ENCODE peak calls at places on chromosomes 4 and X, in six cellular contexts. N, U, B, Y, P and E are unnamed samples.

GRCh38 chr4:71275570-71275969 is 63.2 kb upstream of the SLC4A4 start:
- DNase-seq in N (no peak), B (no peak), U (no peak), Y (no peak), P (no peak), E (no peak)

GRCh38 chr4:142009751-142010150 is 373.4 kb downstream of the IL15 start:
- DNase-seq in B (no peak), U (no peak), N (no peak), P (no peak), Y (no peak), E (no peak)

GRCh38 chrX:21749924-21750323 is 8.0 kb downstream of the SMPX start:
- DNase-seq in Y (no peak), B (no peak), U (no peak), P (no peak), N (no peak), E (no peak)

GRCh38 chr4:104743141-104743748 is 248.6 kb upstream of the CXXC4 start:
- DNase-seq in P (no peak), B (no peak), Y (no peak), U (no peak), N (no peak), E (no peak)

GRCh38 chrX:153297376-153297775 is 24.2 kb downstream of the PNMA6F start:
- DNase-seq in U (no peak), P (no peak), B (no peak), N (no peak), Y (no peak), E (no peak)

GRCh38 chr4:158865520-158866177 is 96.8 kb downstream of the FNIP2 start:
- DNase-seq in B (no peak), U (no peak), Y (no peak), P (no peak), N (no peak), E (no peak)

GRCh38 chrX:108131471-108131870 is 39.9 kb downstream of the ATG4A start:
- DNase-seq in Y (peak; percentile 49), B (no peak), U (no peak), P (no peak), N (no peak), E (no peak)

GRCh38 chr4:111717916-111718315 is 427.3 kb upstream of the FAM241A start:
- DNase-seq in B (no peak), P (no peak), N (no peak), Y (no peak), U (no peak), E (no peak)

GRCh38 chrX:151771726-151772125 is 37.2 kb downstream of the CNGA2 start:
- DNase-seq in B (no peak), Y (no peak), U (no peak), P (no peak), N (no peak), E (no peak)

GRCh38 chrX:66632473-66632872 is 6.4 kb downstream of the EDA2R start:
- DNase-seq in N (no peak), B (no peak), U (no peak), P (no peak), Y (no peak), E (no peak)

GRCh38 chrX:10165580-10166247 is 8.9 kb downstream of the CLCN4 start:
- DNase-seq in B (no peak), P (no peak), Y (no peak), N (no peak), U (no peak), E (no peak)

GRCh38 chrX:22889824-22890223 is 109.9 kb upstream of the DDX53 start:
- DNase-seq in B (no peak), P (no peak), N (no peak), Y (no peak), U (no peak), E (no peak)

GRCh38 chrX:24515447-24515846 is 50.4 kb downstream of the PDK3 start:
- DNase-seq in U (no peak), N (no peak), B (no peak), Y (peak; percentile 37), P (no peak), E (peak; percentile 20)

GRCh38 chr4:2583517-2583916 is 47.1 kb downstream of the FAM193A start:
- DNase-seq in P (no peak), N (no peak), B (no peak), Y (peak; percentile 21), U (no peak), E (no peak)

GRCh38 chrX:72554448-72555140 is 18.0 kb downstream of the HDAC8 start:
- DNase-seq in N (no peak), B (peak; percentile 31), P (peak; percentile 43), Y (peak; percentile 87), U (no peak), E (no peak)

GRCh38 chr4:47145630-47146029 is 114.3 kb downstream of the GABRB1 start:
- DNase-seq in U (no peak), B (no peak), N (no peak), P (no peak), Y (no peak), E (peak; percentile 76)

GRCh38 chr4:186563761-186564160 is 8.4 kb upstream of the MTNR1A start:
- DNase-seq in Y (no peak), B (no peak), U (no peak), N (no peak), P (no peak), E (no peak)

GRCh38 chrX:124217289-124218251 is 114.9 kb upstream of the TEX13D start:
- DNase-seq in U (peak; percentile 27), B (no peak), P (no peak), N (no peak), Y (no peak), E (peak; percentile 33)